ENCODE peak calls at places on chromosomes 6 and 20, in five cellular contexts. One of them, this sample, is unnamed.

GRCh38 chr20:31662372-31662854 is 24.7 kb downstream of the COX4I2 start:
- DNase-seq in A549: no peak
- DNase-seq in endothelial cell of umbilical vein: peak
- DNase-seq in GM12878: no peak
- DNase-seq in K562: no peak
- DNase-seq in this sample: no peak

GRCh38 chr6:91045152-91045551 is 458.3 kb upstream of the MAP3K7 start:
- DNase-seq in A549: no peak
- DNase-seq in endothelial cell of umbilical vein: no peak
- DNase-seq in GM12878: no peak
- DNase-seq in K562: peak
- DNase-seq in this sample: no peak

GRCh38 chr20:50943091-50943490 is 11.9 kb upstream of the ADNP start:
- DNase-seq in A549: no peak
- DNase-seq in endothelial cell of umbilical vein: no peak
- DNase-seq in GM12878: no peak
- DNase-seq in K562: no peak
- DNase-seq in this sample: no peak

GRCh38 chr6:129860901-129861665 is at the start of gene TMEM244:
- DNase-seq in A549: no peak
- DNase-seq in endothelial cell of umbilical vein: no peak
- DNase-seq in GM12878: no peak
- DNase-seq in K562: no peak
- DNase-seq in this sample: no peak

GRCh38 chr6:117075218-117075617 is 190.1 kb upstream of the VGLL2 start:
- DNase-seq in A549: no peak
- DNase-seq in endothelial cell of umbilical vein: no peak
- DNase-seq in GM12878: no peak
- DNase-seq in K562: no peak
- DNase-seq in this sample: no peak

GRCh38 chr6:152356659-152357058 is 280.5 kb downstream of the SYNE1 start:
- DNase-seq in A549: peak
- DNase-seq in endothelial cell of umbilical vein: peak
- DNase-seq in GM12878: no peak
- DNase-seq in K562: peak
- DNase-seq in this sample: peak

GRCh38 chr6:159169557-159170332 is 545 bp downstream of the FNDC1 start:
- DNase-seq in A549: peak
- DNase-seq in endothelial cell of umbilical vein: peak
- DNase-seq in GM12878: no peak
- DNase-seq in K562: no peak
- DNase-seq in this sample: no peak

GRCh38 chr6:72959821-72960220 is 265.5 kb downstream of the KHDC1L start:
- DNase-seq in A549: no peak
- DNase-seq in endothelial cell of umbilical vein: no peak
- DNase-seq in GM12878: no peak
- DNase-seq in K562: no peak
- DNase-seq in this sample: no peak

GRCh38 chr6:44135875-44136274 is 8.5 kb downstream of the TMEM63B start:
- DNase-seq in A549: no peak
- DNase-seq in endothelial cell of umbilical vein: no peak
- DNase-seq in GM12878: no peak
- DNase-seq in K562: no peak
- DNase-seq in this sample: no peak

GRCh38 chr20:57787151-57787968 is 77.5 kb upstream of the PMEPA1 start:
- DNase-seq in A549: no peak
- DNase-seq in endothelial cell of umbilical vein: no peak
- DNase-seq in GM12878: no peak
- DNase-seq in K562: no peak
- DNase-seq in this sample: no peak

GRCh38 chr6:135438907-135439535 is 58.5 kb downstream of the AHI1 start:
- DNase-seq in A549: no peak
- DNase-seq in endothelial cell of umbilical vein: peak
- DNase-seq in GM12878: peak
- DNase-seq in K562: peak
- DNase-seq in this sample: peak

GRCh38 chr6:24662206-24662605 is 4.5 kb downstream of the TDP2 start:
- DNase-seq in A549: no peak
- DNase-seq in endothelial cell of umbilical vein: no peak
- DNase-seq in GM12878: no peak
- DNase-seq in K562: no peak
- DNase-seq in this sample: no peak

GRCh38 chr6:39214120-39214813 is 15.0 kb downstream of the KCNK5 start:
- DNase-seq in A549: no peak
- DNase-seq in endothelial cell of umbilical vein: no peak
- DNase-seq in GM12878: no peak
- DNase-seq in K562: no peak
- DNase-seq in this sample: no peak

GRCh38 chr6:159065751-159066329 is 21.0 kb upstream of the TAGAP start:
- DNase-seq in A549: no peak
- DNase-seq in endothelial cell of umbilical vein: no peak
- DNase-seq in GM12878: no peak
- DNase-seq in K562: no peak
- DNase-seq in this sample: no peak

GRCh38 chr20:23258747-23259121 is 91.9 kb upstream of the NXT1 start:
- DNase-seq in A549: no peak
- DNase-seq in endothelial cell of umbilical vein: no peak
- DNase-seq in GM12878: no peak
- DNase-seq in K562: no peak
- DNase-seq in this sample: no peak

GRCh38 chr6:34056301-34056700 is 89.6 kb downstream of the GRM4 start:
- DNase-seq in A549: peak
- DNase-seq in endothelial cell of umbilical vein: peak
- DNase-seq in GM12878: no peak
- DNase-seq in K562: peak
- DNase-seq in this sample: no peak

GRCh38 chr20:51085761-51086160 is 62.9 kb upstream of the KCNG1 start:
- DNase-seq in A549: peak
- DNase-seq in endothelial cell of umbilical vein: no peak
- DNase-seq in GM12878: no peak
- DNase-seq in K562: peak
- DNase-seq in this sample: no peak

GRCh38 chr6:118263929-118264486 is 284.1 kb upstream of the PLN start:
- DNase-seq in A549: peak
- DNase-seq in endothelial cell of umbilical vein: peak
- DNase-seq in GM12878: no peak
- DNase-seq in K562: peak
- DNase-seq in this sample: peak

GRCh38 chr20:25195962-25196700 is 619 bp downstream of the ENTPD6 start:
- DNase-seq in A549: peak
- DNase-seq in endothelial cell of umbilical vein: no peak
- DNase-seq in GM12878: no peak
- DNase-seq in K562: peak
- DNase-seq in this sample: no peak

GRCh38 chr20:62924567-62925419 is 1.5 kb downstream of the DIDO1 start:
- DNase-seq in A549: peak
- DNase-seq in endothelial cell of umbilical vein: peak
- DNase-seq in GM12878: no peak
- DNase-seq in K562: peak
- DNase-seq in this sample: peak

GRCh38 chr20:53822534-53822933 is 228.9 kb upstream of the ZNF217 start:
- DNase-seq in A549: no peak
- DNase-seq in endothelial cell of umbilical vein: no peak
- DNase-seq in GM12878: no peak
- DNase-seq in K562: no peak
- DNase-seq in this sample: no peak

GRCh38 chr20:6562111-6562510 is 205.4 kb upstream of the BMP2 start:
- DNase-seq in A549: no peak
- DNase-seq in endothelial cell of umbilical vein: peak
- DNase-seq in GM12878: no peak
- DNase-seq in K562: no peak
- DNase-seq in this sample: no peak

GRCh38 chr6:11207199-11207968 is 25.1 kb downstream of the NEDD9 start:
- DNase-seq in A549: peak
- DNase-seq in endothelial cell of umbilical vein: peak
- DNase-seq in GM12878: no peak
- DNase-seq in K562: no peak
- DNase-seq in this sample: peak

GRCh38 chr6:166555066-166555465 is 31.4 kb downstream of the RAMACL start:
- DNase-seq in A549: no peak
- DNase-seq in endothelial cell of umbilical vein: peak
- DNase-seq in GM12878: no peak
- DNase-seq in K562: no peak
- DNase-seq in this sample: no peak

GRCh38 chr6:27565839-27566779 is 93.2 kb upstream of the ZNF184 start:
- DNase-seq in A549: peak
- DNase-seq in endothelial cell of umbilical vein: no peak
- DNase-seq in GM12878: no peak
- DNase-seq in K562: no peak
- DNase-seq in this sample: no peak

GRCh38 chr6:27811383-27811782 is 100.8 kb downstream of the OR2B2 start:
- DNase-seq in A549: no peak
- DNase-seq in endothelial cell of umbilical vein: no peak
- DNase-seq in GM12878: no peak
- DNase-seq in K562: peak
- DNase-seq in this sample: peak

GRCh38 chr6:53761036-53761435 is 33.8 kb upstream of the LRRC1 start:
- DNase-seq in A549: no peak
- DNase-seq in endothelial cell of umbilical vein: no peak
- DNase-seq in GM12878: no peak
- DNase-seq in K562: no peak
- DNase-seq in this sample: no peak

GRCh38 chr6:52995913-52996685 is 1.0 kb upstream of the GSTA4 start:
- DNase-seq in A549: peak
- DNase-seq in endothelial cell of umbilical vein: peak
- DNase-seq in GM12878: peak
- DNase-seq in K562: peak
- DNase-seq in this sample: peak

DNA sequence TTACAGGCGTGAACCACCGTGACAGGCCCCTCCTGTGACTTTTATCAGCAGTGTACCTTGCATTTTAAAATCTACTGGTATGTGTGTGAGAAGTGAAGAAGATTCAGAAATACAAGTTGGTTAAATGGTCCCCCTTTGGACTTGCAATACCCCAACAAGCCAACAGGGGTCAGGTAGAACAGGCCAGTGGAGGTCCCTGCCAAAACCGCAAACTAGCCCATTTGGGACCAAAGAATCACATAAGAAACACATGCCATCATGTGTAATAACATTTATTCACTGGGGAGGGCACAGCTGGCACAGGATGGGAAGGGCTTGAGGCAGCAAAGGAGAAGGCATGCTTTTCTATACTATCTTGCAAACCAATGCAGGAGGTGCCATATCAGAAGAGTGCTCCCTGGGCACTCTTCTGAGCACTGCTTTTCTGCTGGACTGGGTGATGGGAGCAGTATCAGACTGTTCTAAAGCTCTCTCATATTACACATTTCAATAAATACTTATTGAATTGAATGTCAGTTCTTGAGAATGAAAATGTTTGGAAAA is 116.1 kb upstream of the TRAF3IP2 start:
- DNase-seq in A549: peak
- DNase-seq in endothelial cell of umbilical vein: peak
- DNase-seq in GM12878: no peak
- DNase-seq in K562: peak
- DNase-seq in this sample: peak
- TF ChIP-seq MYC in A549: no peak
- TF ChIP-seq MYC in endothelial cell of umbilical vein: no peak
- TF ChIP-seq MYC in GM12878: no peak
- TF ChIP-seq MYC in K562: no peak
- TF ChIP-seq MYC in this sample: no peak

GRCh38 chr6:144481527-144481926 is 196.4 kb downstream of the UTRN start:
- DNase-seq in A549: no peak
- DNase-seq in endothelial cell of umbilical vein: no peak
- DNase-seq in GM12878: no peak
- DNase-seq in K562: no peak
- DNase-seq in this sample: no peak
- TF ChIP-seq MYC in A549: no peak
- TF ChIP-seq MYC in endothelial cell of umbilical vein: no peak
- TF ChIP-seq MYC in GM12878: no peak
- TF ChIP-seq MYC in K562: no peak
- TF ChIP-seq MYC in this sample: no peak

GRCh38 chr6:142605922-142606321 is 304.1 kb downstream of the ADGRG6 start:
- DNase-seq in A549: no peak
- DNase-seq in endothelial cell of umbilical vein: peak
- DNase-seq in GM12878: no peak
- DNase-seq in K562: no peak
- DNase-seq in this sample: peak

GRCh38 chr6:142602972-142603371 is 301.2 kb downstream of the ADGRG6 start:
- DNase-seq in A549: no peak
- DNase-seq in endothelial cell of umbilical vein: no peak
- DNase-seq in GM12878: no peak
- DNase-seq in K562: no peak
- DNase-seq in this sample: no peak

GRCh38 chr6:142601427-142601826 is 299.6 kb downstream of the ADGRG6 start:
- DNase-seq in A549: no peak
- DNase-seq in endothelial cell of umbilical vein: no peak
- DNase-seq in GM12878: no peak
- DNase-seq in K562: no peak
- DNase-seq in this sample: no peak
- TF ChIP-seq MYC in A549: no peak
- TF ChIP-seq MYC in endothelial cell of umbilical vein: no peak
- TF ChIP-seq MYC in GM12878: no peak
- TF ChIP-seq MYC in K562: no peak
- TF ChIP-seq MYC in this sample: no peak

GRCh38 chr20:41426361-41426900 is 59.8 kb upstream of the EMILIN3 start:
- DNase-seq in A549: no peak
- DNase-seq in endothelial cell of umbilical vein: no peak
- DNase-seq in GM12878: no peak
- DNase-seq in K562: no peak
- DNase-seq in this sample: no peak

GRCh38 chr20:41426976-41427375 is 60.4 kb upstream of the EMILIN3 start:
- DNase-seq in A549: no peak
- DNase-seq in endothelial cell of umbilical vein: no peak
- DNase-seq in GM12878: no peak
- DNase-seq in K562: no peak
- DNase-seq in this sample: no peak

GRCh38 chr20:41424546-41424945 is 57.9 kb upstream of the EMILIN3 start:
- DNase-seq in A549: no peak
- DNase-seq in endothelial cell of umbilical vein: no peak
- DNase-seq in GM12878: no peak
- DNase-seq in K562: no peak
- DNase-seq in this sample: no peak

GRCh38 chr20:41424025-41424424 is 57.4 kb upstream of the EMILIN3 start:
- DNase-seq in A549: no peak
- DNase-seq in endothelial cell of umbilical vein: no peak
- DNase-seq in GM12878: no peak
- DNase-seq in K562: peak
- DNase-seq in this sample: no peak

DNA sequence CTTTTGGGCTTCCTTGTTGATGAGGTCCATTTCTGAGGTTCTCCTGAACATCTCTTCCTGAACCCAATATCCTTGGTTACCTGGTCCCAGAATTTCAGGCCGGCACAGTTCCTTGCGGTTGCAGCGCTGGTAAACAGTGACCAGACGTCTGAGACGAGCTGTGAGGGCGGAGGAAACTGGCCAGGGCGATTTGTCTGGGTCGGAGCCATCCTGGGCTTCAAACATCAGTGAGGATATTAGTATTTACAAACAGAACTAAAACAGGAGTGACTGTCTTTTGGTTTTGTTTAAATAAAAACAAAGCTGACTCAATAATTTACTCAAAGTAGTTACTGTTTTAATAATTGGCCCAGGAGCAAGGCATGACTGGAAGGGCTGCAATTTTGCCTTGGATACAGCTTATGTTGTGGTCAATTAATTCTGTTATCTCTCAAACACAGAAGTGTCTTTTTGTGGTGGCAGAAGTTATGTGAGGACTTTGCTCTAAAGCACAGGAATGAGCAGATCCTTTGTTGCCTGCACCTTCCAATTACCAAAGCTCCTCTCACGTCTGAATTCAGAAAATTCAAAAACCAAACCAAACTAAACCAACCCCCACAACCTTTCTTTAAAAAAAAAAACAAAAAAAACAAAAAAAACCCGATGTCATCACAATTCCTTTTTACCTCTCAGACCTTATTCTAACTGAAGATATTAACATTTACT is 58.7 kb upstream of the EMILIN3 start:
- DNase-seq in A549: no peak
- DNase-seq in endothelial cell of umbilical vein: no peak
- DNase-seq in GM12878: no peak
- DNase-seq in K562: peak
- DNase-seq in this sample: no peak
- TF ChIP-seq MYC in A549: no peak
- TF ChIP-seq MYC in endothelial cell of umbilical vein: no peak
- TF ChIP-seq MYC in GM12878: no peak
- TF ChIP-seq MYC in K562: no peak
- TF ChIP-seq MYC in this sample: no peak

This sample was measured in NB4.